ENCODE peak calls at places on chromosomes 5 and 9, in six cellular contexts. V, H, I, O, C and X are unnamed samples. For H3K9me3, the result is how much of the 10 kb centered on the place peaks cover.

GRCh38 chr9:136666364-136667216 is 3.9 kb downstream of the EGFL7 start:
- DNase-seq in I (no peak), O (no peak), V (no peak), H (no peak), C (no peak), X (no peak)

GRCh38 chr9:138025417-138025816 is 147.8 kb downstream of the CACNA1B start:
- DNase-seq in I (no peak), H (no peak), C (no peak), V (no peak), O (no peak), X (no peak)

GRCh38 chr9:86054695-86055094 is 44.7 kb downstream of the GOLM1 start:
- DNase-seq in C (no peak), I (no peak), O (no peak), H (no peak), V (no peak), X (no peak)

GRCh38 chr5:131854134-131854533 is 57.3 kb upstream of the FNIP1 start:
- DNase-seq in V (no peak), O (no peak), I (no peak), C (no peak), H (peak), X (no peak)

GRCh38 chr5:83475540-83476469 is 4.3 kb downstream of the VCAN start:
- DNase-seq in I (no peak), O (no peak), C (no peak), H (peak), V (no peak), X (no peak)

GRCh38 chr5:86837610-86838009 is 219.9 kb downstream of the COX7C start:
- DNase-seq in I (no peak), C (no peak), H (peak), O (no peak), V (no peak), X (no peak)

GRCh38 chr9:121246821-121247511 is 21.0 kb upstream of the GSN start:
- DNase-seq in I (no peak), H (peak), V (no peak), C (no peak), O (no peak), X (no peak)

GRCh38 chr5:8825161-8825757 is 720.6 kb downstream of the SEMA5A start:
- DNase-seq in H (peak), O (no peak), I (no peak), V (no peak), C (no peak), X (no peak)

GRCh38 chr5:22615964-22616363 is 237.2 kb downstream of the CDH12 start:
- DNase-seq in C (no peak), H (no peak), I (no peak), O (no peak), V (no peak), X (no peak)

GRCh38 chr9:97176206-97176605 is 131.3 kb upstream of the CCDC180 start:
- DNase-seq in H (no peak), V (no peak), I (no peak), O (no peak), C (no peak), X (no peak)

GRCh38 chr5:761854-762685 is 22.5 kb downstream of the ZDHHC11B start:
- DNase-seq in I (peak), V (no peak), C (no peak), O (peak), H (no peak), X (no peak)

GRCh38 chr9:122904466-122904822 is 715 bp downstream of the RC3H2 start:
- DNase-seq in H (peak), I (peak), O (peak), C (peak), V (no peak), X (no peak)

GRCh38 chr9:78253285-78253684 is 17.4 kb downstream of the CEP78 start:
- DNase-seq in C (no peak), V (no peak), I (no peak), O (no peak), H (no peak), X (no peak)

GRCh38 chr9:4550777-4551476 is 60.7 kb downstream of the SLC1A1 start:
- DNase-seq in O (no peak), I (no peak), H (peak), C (peak), V (no peak), X (no peak)

GRCh38 chr9:35923927-35924763 is 14.9 kb downstream of the SPAAR start:
- DNase-seq in I (no peak), O (peak), H (peak), C (no peak), V (no peak), X (no peak)

GRCh38 chr9:121840838-121841760 is 189.7 kb downstream of the DAB2IP start:
- DNase-seq in O (no peak), H (no peak), I (no peak), V (no peak), C (no peak), X (no peak)

GRCh38 chr5:149838881-149839739 is 105.5 kb downstream of the PDE6A start:
- DNase-seq in I (no peak), C (no peak), H (peak), O (no peak), V (no peak), X (no peak)

GRCh38 chr9:137156567-137157375 is 13.1 kb downstream of the LRRC26 start:
- DNase-seq in V (peak), C (peak), I (peak), O (peak), H (peak), X (peak)

GRCh38 chr9:134025606-134026541 is 593 bp downstream of the BRD3OS start:
- DNase-seq in C (peak), H (peak), I (peak), O (peak), V (peak), X (no peak)

GRCh38 chr5:98936948-98937715 is 8.3 kb upstream of the CHD1 start:
- DNase-seq in C (no peak), H (no peak), V (no peak), O (no peak), I (no peak), X (no peak)

GRCh38 chr5:177606071-177607051 is 6.4 kb downstream of the B4GALT7 start:
- DNase-seq in I (no peak), H (no peak), O (no peak), V (no peak), C (no peak), X (no peak)

GRCh38 chr5:173638126-173638525 is 21.7 kb upstream of the BOD1 start:
- DNase-seq in C (no peak), V (no peak), O (no peak), H (no peak), I (peak), X (no peak)

GRCh38 chr5:1000329-1000728 is 8.3 kb upstream of the NKD2 start:
- DNase-seq in C (no peak), I (no peak), O (no peak), H (no peak), V (no peak), X (no peak)

GRCh38 chr5:122077451-122078115 is 476 bp downstream of the LOX start:
- DNase-seq in O (no peak), V (peak), I (peak), H (no peak), C (no peak), X (no peak)

GRCh38 chr9:15764131-15764530 is 211.3 kb downstream of the CCDC171 start:
- DNase-seq in I (no peak), H (no peak), V (no peak), O (no peak), C (no peak), X (no peak)

GRCh38 chr5:157271740-157272271 is 5.9 kb downstream of the CYFIP2 start:
- DNase-seq in H (no peak), I (no peak), C (peak), V (no peak), O (no peak), X (no peak)

GRCh38 chr5:139642213-139642612 is 5.9 kb upstream of the CXXC5 start:
- DNase-seq in O (peak), I (no peak), V (no peak), C (no peak), H (no peak), X (no peak)

GRCh38 chr9:122096620-122097415 is 3.7 kb upstream of the TTLL11 start:
- DNase-seq in I (no peak), O (no peak), V (no peak), H (no peak), C (no peak), X (no peak)

GRCh38 chr5:160466889-160467554 is 45.4 kb downstream of the PTTG1 start:
- DNase-seq in O (no peak), C (no peak), H (no peak), I (no peak), V (no peak), X (no peak)

GRCh38 chr5:5341531-5342292 is 80.8 kb upstream of the ICE1 start:
- DNase-seq in H (no peak), O (no peak), C (no peak), I (no peak), V (no peak), X (no peak)

GRCh38 chr9:95383198-95383673 is 65.7 kb upstream of the FANCC start:
- DNase-seq in O (no peak), C (no peak), H (peak), I (no peak), V (no peak), X (no peak)

GRCh38 chr9:99594056-99594780 is 227.5 kb upstream of the NR4A3 start:
- DNase-seq in I (no peak), O (no peak), H (no peak), V (no peak), C (no peak), X (no peak)
- H3K27ac ChIP-seq in I (no peak), O (no peak), H (no peak), V (no peak), C (no peak), X (no peak)

GRCh38 chr5:180259260-180259611 is 32.6 kb downstream of the MAPK9 start:
- DNase-seq in H (peak), C (no peak), O (no peak), I (no peak), V (no peak), X (no peak)
- H3K9me3 ChIP-seq in H (half or more), C (half or more), O (under half), I (half or more), V (under half), X (under half)

GRCh38 chr5:93073547-93073946 is 507.5 kb downstream of the NR2F1-AS1 start:
- DNase-seq in H (no peak), C (no peak), V (no peak), I (no peak), O (no peak), X (no peak)
- H3K9ac ChIP-seq in H (no peak), C (no peak), V (no peak), I (no peak), O (no peak), X (no peak)

DNA sequence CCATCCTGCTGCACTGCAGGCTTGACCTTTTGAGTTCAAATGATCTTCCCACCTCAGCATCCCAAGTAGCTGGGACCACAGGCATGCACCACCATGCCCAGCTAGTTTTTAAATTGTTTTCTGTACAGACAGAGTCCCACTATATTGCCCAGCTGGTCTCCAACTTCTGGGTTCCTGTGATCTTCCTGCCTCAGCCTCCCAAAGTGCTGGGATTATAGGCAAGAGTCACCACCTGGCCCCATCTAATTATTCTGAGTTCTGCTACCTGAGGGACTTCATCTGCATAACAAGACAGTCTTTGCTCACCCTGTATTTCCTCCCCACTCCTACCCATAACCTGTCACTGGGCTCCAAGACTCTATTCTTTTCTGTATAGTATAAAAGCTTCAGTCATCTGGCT is 54.6 kb upstream of the CEMIP2 start:
- DNase-seq in V (no peak), H (no peak), C (no peak), I (no peak), O (no peak), X (no peak)
- H3K27ac ChIP-seq in V (no peak), H (no peak), C (peak), I (no peak), O (no peak), X (no peak)

GRCh38 chr9:135190789-135191577 is 103.5 kb downstream of the OLFM1 start:
- DNase-seq in H (no peak), C (no peak), V (no peak), I (no peak), O (no peak), X (no peak)
- H3K9me3 ChIP-seq in H (under half), C (under half), V (under half), I (under half), O (under half), X (under half)

DNA sequence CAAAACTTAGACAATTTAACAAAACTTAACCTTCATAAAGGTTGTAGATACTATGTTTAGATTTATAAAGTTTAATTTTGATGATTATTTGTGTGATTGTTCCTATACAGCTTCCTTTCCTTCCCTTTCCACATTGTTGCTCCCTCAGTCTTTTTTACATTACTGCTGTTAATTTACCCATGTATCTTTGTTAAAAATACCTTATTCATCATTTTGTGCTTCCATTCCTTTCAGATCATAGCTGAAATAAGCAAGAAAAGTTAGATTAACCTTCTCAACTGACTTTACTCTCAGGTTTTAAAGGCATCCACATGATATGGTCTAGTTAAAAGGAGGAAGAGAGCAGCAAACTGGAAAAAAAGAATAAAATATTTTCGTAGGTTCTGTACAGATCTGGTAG is 2.0 kb downstream of the SMAD5 start:
- DNase-seq in I (no peak), C (no peak), H (no peak), V (no peak), O (no peak), X (no peak)
- H3K9ac ChIP-seq in I (no peak), C (no peak), H (no peak), V (no peak), O (no peak), X (peak)

DNA sequence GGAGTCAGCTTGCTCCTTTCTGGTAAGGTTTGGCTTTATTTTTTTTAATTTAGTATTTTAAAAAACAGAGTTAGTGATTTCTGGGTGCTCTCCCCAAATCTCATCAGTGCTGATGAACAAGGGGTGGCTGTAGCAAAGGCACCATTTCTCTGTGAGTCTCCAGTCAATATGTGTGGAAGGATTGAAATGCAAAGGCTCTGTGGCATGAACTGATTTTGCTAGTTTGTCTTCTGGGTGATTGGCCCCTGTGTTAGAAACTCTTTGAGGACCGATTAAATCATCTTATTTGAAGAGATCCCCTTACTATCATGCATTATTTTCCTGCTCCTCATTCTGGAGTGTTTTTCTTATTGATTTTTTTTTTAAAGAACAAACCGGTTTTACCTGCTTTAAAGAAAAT is 596 bp downstream of the TEK start:
- DNase-seq in H (no peak), V (no peak), I (no peak), C (no peak), O (no peak), X (no peak)
- H3K27ac ChIP-seq in H (peak), V (peak), I (peak), C (no peak), O (no peak), X (no peak)

GRCh38 chr5:158563774-158564390 is 535.8 kb downstream of the EBF1 start:
- DNase-seq in H (no peak), C (no peak), I (no peak), V (no peak), O (no peak), X (no peak)

GRCh38 chr5:158569534-158569933 is 530.2 kb downstream of the EBF1 start:
- DNase-seq in H (no peak), O (no peak), C (no peak), V (peak), I (peak), X (no peak)

GRCh38 chr5:158560170-158560569 is 539.5 kb downstream of the EBF1 start:
- DNase-seq in V (no peak), O (no peak), H (no peak), C (no peak), I (no peak), X (no peak)

GRCh38 chr5:158570502-158570901 is 529.2 kb downstream of the EBF1 start:
- DNase-seq in O (no peak), H (no peak), C (no peak), V (no peak), I (no peak), X (no peak)

GRCh38 chr5:158565017-158565789 is 534.5 kb downstream of the EBF1 start:
- DNase-seq in I (no peak), H (no peak), O (no peak), V (no peak), C (no peak), X (no peak)
- H3K9me3 ChIP-seq in I (under half), H (under half), O (under half), V (under half), C (under half), X (under half)

DNA sequence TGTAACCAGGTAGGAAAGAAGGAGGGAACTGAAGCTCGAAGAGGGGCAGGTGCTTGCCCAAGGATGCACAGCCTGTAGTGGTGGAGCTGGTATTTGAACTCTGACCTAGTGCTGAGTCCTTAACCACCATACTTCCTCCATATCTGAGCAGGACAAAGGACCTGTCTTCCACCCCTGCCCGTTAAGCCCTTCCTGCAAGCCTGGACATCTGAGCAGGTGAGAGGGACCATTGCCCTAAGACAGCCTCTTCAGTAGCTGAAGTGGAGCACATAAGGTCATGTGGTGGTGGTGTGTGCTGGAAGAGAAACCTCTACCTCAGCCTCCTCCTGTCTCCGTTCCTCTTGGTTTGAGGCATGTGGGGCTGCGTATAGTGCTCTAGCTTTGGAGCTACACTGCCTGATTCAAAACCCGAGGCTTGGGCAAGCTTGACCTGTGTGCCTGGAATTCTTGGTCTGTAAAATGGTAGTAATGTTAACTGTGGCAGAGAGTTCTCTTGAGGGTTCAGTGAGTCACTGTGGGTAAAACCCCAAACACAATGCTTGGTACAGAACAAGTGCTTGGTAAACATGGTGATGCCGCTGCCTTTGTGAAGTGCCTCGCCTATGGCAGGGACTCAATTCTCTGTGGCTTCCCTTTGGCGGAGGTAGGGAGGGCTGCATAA is 7.4 kb downstream of the GALNT10 start:
- DNase-seq in I (no peak), V (no peak), H (peak), O (no peak), C (no peak), X (no peak)
- H3K9ac ChIP-seq in I (no peak), V (no peak), H (no peak), O (no peak), C (no peak), X (no peak)

GRCh38 chr9:32404402-32404801 is 20.0 kb downstream of the ACO1 start:
- DNase-seq in I (no peak), V (no peak), C (no peak), H (no peak), O (no peak), X (no peak)
- H3K27ac ChIP-seq in I (no peak), V (no peak), C (no peak), H (no peak), O (no peak), X (no peak)